ENCODE peak calls at places on chromosome 19, in five cellular contexts. One of them, this sample, is unnamed.

GRCh38 chr19:49114630-49115363 is 627 bp downstream of the LIN7B start:
- DNase-seq in K562: peak
- DNase-seq in HCT116: no peak
- DNase-seq in SK-N-SH: peak
- DNase-seq in H1: no peak
- DNase-seq in this sample: no peak

GRCh38 chr19:54252845-54253244 is 4.2 kb downstream of the LILRB5 start:
- DNase-seq in HCT116: no peak
- DNase-seq in SK-N-SH: no peak
- DNase-seq in H1: no peak
- DNase-seq in K562: no peak
- DNase-seq in this sample: no peak

GRCh38 chr19:35249848-35250711 is 1.3 kb downstream of the LSR start:
- DNase-seq in SK-N-SH: no peak
- DNase-seq in K562: no peak
- DNase-seq in HCT116: no peak
- DNase-seq in H1: no peak
- DNase-seq in this sample: no peak

GRCh38 chr19:9906475-9907087 is 29.7 kb downstream of the OLFM2 start:
- DNase-seq in K562: no peak
- DNase-seq in H1: no peak
- DNase-seq in SK-N-SH: peak
- DNase-seq in HCT116: no peak
- DNase-seq in this sample: no peak

GRCh38 chr19:39372941-39373340 is 18.0 kb downstream of the PAF1 start:
- DNase-seq in H1: no peak
- DNase-seq in HCT116: no peak
- DNase-seq in K562: no peak
- DNase-seq in SK-N-SH: no peak
- DNase-seq in this sample: no peak

GRCh38 chr19:28292822-28293500 is 920.0 kb downstream of the UQCRFS1 start:
- DNase-seq in SK-N-SH: peak
- DNase-seq in K562: no peak
- DNase-seq in H1: no peak
- DNase-seq in HCT116: no peak
- DNase-seq in this sample: no peak

GRCh38 chr19:33437351-33438015 is 64.0 kb downstream of the CEBPG start:
- DNase-seq in K562: no peak
- DNase-seq in HCT116: no peak
- DNase-seq in SK-N-SH: peak
- DNase-seq in H1: no peak
- DNase-seq in this sample: no peak

GRCh38 chr19:15331419-15332310 is 674 bp downstream of the BRD4 start:
- DNase-seq in HCT116: no peak
- DNase-seq in H1: no peak
- DNase-seq in SK-N-SH: peak
- DNase-seq in K562: peak
- DNase-seq in this sample: peak

GRCh38 chr19:1992759-1993260 is 22.7 kb downstream of the BTBD2 start:
- DNase-seq in K562: peak
- DNase-seq in SK-N-SH: peak
- DNase-seq in H1: no peak
- DNase-seq in HCT116: no peak
- DNase-seq in this sample: peak

GRCh38 chr19:30226464-30227070 is 145.6 kb upstream of the ZNF536 start:
- DNase-seq in SK-N-SH: peak
- DNase-seq in HCT116: no peak
- DNase-seq in H1: no peak
- DNase-seq in K562: no peak
- DNase-seq in this sample: no peak

GRCh38 chr19:17404621-17405249 is 695 bp downstream of the BST2 start:
- DNase-seq in SK-N-SH: peak
- DNase-seq in HCT116: no peak
- DNase-seq in K562: no peak
- DNase-seq in H1: no peak
- DNase-seq in this sample: no peak

GRCh38 chr19:48203227-48203793 is 32.8 kb downstream of the ZSWIM9 start:
- DNase-seq in K562: no peak
- DNase-seq in HCT116: peak
- DNase-seq in SK-N-SH: no peak
- DNase-seq in H1: no peak
- DNase-seq in this sample: no peak

GRCh38 chr19:3670796-3671679 is 29.2 kb downstream of the PIP5K1C start:
- DNase-seq in H1: no peak
- DNase-seq in SK-N-SH: no peak
- DNase-seq in K562: peak
- DNase-seq in HCT116: no peak
- DNase-seq in this sample: no peak

GRCh38 chr19:3672575-3672948 is 27.7 kb downstream of the PIP5K1C start:
- DNase-seq in HCT116: no peak
- DNase-seq in SK-N-SH: no peak
- DNase-seq in K562: no peak
- DNase-seq in H1: no peak
- DNase-seq in this sample: no peak

GRCh38 chr19:3672993-3673392 is 27.3 kb downstream of the PIP5K1C start:
- DNase-seq in H1: no peak
- DNase-seq in HCT116: no peak
- DNase-seq in K562: peak
- DNase-seq in SK-N-SH: no peak
- DNase-seq in this sample: no peak

GRCh38 chr19:3670258-3670795 is 29.9 kb downstream of the PIP5K1C start:
- DNase-seq in HCT116: no peak
- DNase-seq in K562: peak
- DNase-seq in SK-N-SH: no peak
- DNase-seq in H1: no peak
- DNase-seq in this sample: no peak

GRCh38 chr19:3671680-3672574 is 28.3 kb downstream of the PIP5K1C start:
- DNase-seq in K562: peak
- DNase-seq in H1: no peak
- DNase-seq in SK-N-SH: no peak
- DNase-seq in HCT116: no peak
- DNase-seq in this sample: no peak
- TF ChIP-seq JUND in K562: no peak
- TF ChIP-seq JUND in H1: no peak
- TF ChIP-seq JUND in SK-N-SH: no peak
- TF ChIP-seq JUND in HCT116: no peak
- TF ChIP-seq JUND in this sample: no peak

GRCh38 chr19:21603431-21604153 is 98.2 kb downstream of the ZNF429 start:
- DNase-seq in HCT116: no peak
- DNase-seq in H1: no peak
- DNase-seq in K562: no peak
- DNase-seq in SK-N-SH: no peak
- DNase-seq in this sample: no peak

GRCh38 chr19:21607453-21607852 is 102.1 kb downstream of the ZNF429 start:
- DNase-seq in HCT116: no peak
- DNase-seq in SK-N-SH: no peak
- DNase-seq in H1: no peak
- DNase-seq in K562: no peak
- DNase-seq in this sample: no peak

GRCh38 chr19:21602105-21602658 is 96.8 kb downstream of the ZNF429 start:
- DNase-seq in HCT116: no peak
- DNase-seq in H1: no peak
- DNase-seq in K562: no peak
- DNase-seq in SK-N-SH: no peak
- DNase-seq in this sample: no peak

GRCh38 chr19:21604351-21604926 is 99.0 kb downstream of the ZNF429 start:
- DNase-seq in SK-N-SH: no peak
- DNase-seq in H1: no peak
- DNase-seq in HCT116: no peak
- DNase-seq in K562: no peak
- DNase-seq in this sample: no peak

DNA sequence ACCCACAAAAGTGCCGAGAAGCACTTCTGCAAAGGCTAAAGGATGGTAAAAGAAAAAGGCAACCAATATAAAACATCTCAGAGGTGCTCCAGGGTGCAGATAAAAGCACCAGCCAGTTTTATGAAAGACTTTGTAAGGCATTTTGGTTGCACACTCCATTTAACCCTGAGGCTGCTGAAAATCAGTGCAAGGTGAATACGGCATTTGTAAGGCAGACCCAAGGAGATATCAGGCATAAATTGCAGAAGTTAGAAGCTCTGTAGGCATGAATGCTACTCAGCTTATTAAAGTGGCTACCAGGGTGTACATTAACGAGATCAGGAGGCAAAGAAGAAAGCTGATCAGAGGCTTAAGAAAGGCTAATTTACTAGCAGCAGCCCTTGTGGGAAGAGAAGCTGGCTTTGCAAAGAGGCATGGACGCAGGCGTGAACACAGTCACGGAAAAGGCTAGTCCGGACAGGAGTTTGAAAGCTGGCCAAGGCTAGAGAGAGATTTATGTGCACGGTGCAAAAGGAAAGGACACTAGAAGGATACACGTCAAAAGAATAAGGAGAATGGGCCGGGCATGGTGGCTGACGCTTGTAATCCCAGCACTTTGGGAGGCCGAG is 99.6 kb downstream of the ZNF429 start:
- DNase-seq in H1: no peak
- DNase-seq in HCT116: no peak
- DNase-seq in SK-N-SH: no peak
- DNase-seq in K562: no peak
- DNase-seq in this sample: no peak
- TF ChIP-seq JUND in H1: no peak
- TF ChIP-seq JUND in HCT116: no peak
- TF ChIP-seq JUND in SK-N-SH: no peak
- TF ChIP-seq JUND in K562: no peak
- TF ChIP-seq JUND in this sample: no peak

GRCh38 chr19:14113762-14114414 is 3.7 kb downstream of the PRKACA start:
- DNase-seq in H1: no peak
- DNase-seq in K562: peak
- DNase-seq in HCT116: peak
- DNase-seq in SK-N-SH: no peak
- DNase-seq in this sample: no peak
- TF ChIP-seq JUND in H1: no peak
- TF ChIP-seq JUND in K562: no peak
- TF ChIP-seq JUND in HCT116: no peak
- TF ChIP-seq JUND in SK-N-SH: no peak
- TF ChIP-seq JUND in this sample: no peak

GRCh38 chr19:57302020-57302465 is 18.2 kb upstream of the ZNF543 start:
- DNase-seq in K562: no peak
- DNase-seq in HCT116: no peak
- DNase-seq in SK-N-SH: no peak
- DNase-seq in H1: no peak
- DNase-seq in this sample: peak
- TF ChIP-seq JUND in K562: no peak
- TF ChIP-seq JUND in HCT116: no peak
- TF ChIP-seq JUND in SK-N-SH: no peak
- TF ChIP-seq JUND in H1: no peak
- TF ChIP-seq JUND in this sample: no peak

GRCh38 chr19:13156968-13157882 is 7.0 kb downstream of the IER2 start:
- DNase-seq in SK-N-SH: no peak
- DNase-seq in HCT116: no peak
- DNase-seq in K562: no peak
- DNase-seq in H1: no peak
- DNase-seq in this sample: no peak
- TF ChIP-seq JUND in SK-N-SH: no peak
- TF ChIP-seq JUND in HCT116: no peak
- TF ChIP-seq JUND in K562: no peak
- TF ChIP-seq JUND in H1: no peak
- TF ChIP-seq JUND in this sample: no peak